ENCODE peak calls at places on chromosomes 1 and 21, in seven cellular contexts. X is NCI-H526 treated with DMSO at 0.1 percent for 48 hours; K is lung microvascular endothelial cell; L is activated naive CD4-positive, alpha-beta T cell treated with anti-CD3 and anti-CD28 coated beads, Interleukin-2, amount 50 U/mL, for 16 hours; T is PC-3; O is stimulated activated naive CD8-positive, alpha-beta T cell treated with anti-CD3 and anti-CD28 coated beads, Interleukin-15, Interleukin-2, amounts not matched to agents 100 U/mL and 50 U/mL, for 24 hours; R is kidney tubule cell. Q is an unnamed sample.

GRCh38 chr1:68460935-68461334 is 11.2 kb upstream of the RPE65 start:
- DNase-seq in O (no peak), X (no peak), L (no peak), K (no peak), T (no peak), R (no peak), Q (no peak)

GRCh38 chr21:28971171-28971570 is 21.5 kb downstream of the LTN1 start:
- DNase-seq in R (no peak), K (no peak), T (no peak), L (no peak), O (no peak), X (no peak), Q (no peak)

GRCh38 chr21:45460611-45461368 is 55.8 kb downstream of the COL18A1 start:
- DNase-seq in L (no peak), T (peak), X (no peak), K (no peak), R (peak), O (no peak), Q (no peak)

GRCh38 chr1:178969226-178969987 is 56.3 kb upstream of the FAM20B start:
- DNase-seq in K (no peak), L (no peak), O (no peak), X (no peak), T (no peak), R (no peak), Q (no peak)

GRCh38 chr1:231395051-231395995 is 26.8 kb downstream of the EGLN1 start:
- DNase-seq in K (peak), O (no peak), T (peak), X (no peak), L (no peak), R (peak), Q (no peak)

GRCh38 chr1:108199231-108199657 is 899 bp downstream of the SLC25A24 start:
- DNase-seq in O (no peak), K (peak), X (peak), L (no peak), T (peak), R (peak), Q (no peak)

GRCh38 chr1:74534241-74534640 is 21.8 kb upstream of the LRRC53 start:
- DNase-seq in X (no peak), R (no peak), T (peak), O (no peak), K (no peak), L (no peak), Q (no peak)

GRCh38 chr1:233512538-233512937 is 101.4 kb upstream of the KCNK1 start:
- DNase-seq in O (no peak), K (no peak), R (no peak), T (peak), X (no peak), L (no peak), Q (no peak)

GRCh38 chr1:86423473-86423872 is 498 bp upstream of the CLCA2 start:
- DNase-seq in O (no peak), L (no peak), T (no peak), K (no peak), X (no peak), R (no peak), Q (no peak)

GRCh38 chr1:205923663-205924435 is 19.4 kb downstream of the SLC26A9 start:
- DNase-seq in L (no peak), K (no peak), R (no peak), T (no peak), O (no peak), X (no peak), Q (no peak)

GRCh38 chr1:220410681-220411080 is 117.3 kb upstream of the MARK1 start:
- DNase-seq in X (no peak), L (no peak), T (peak), K (no peak), O (no peak), R (no peak), Q (peak)

GRCh38 chr1:65939636-65940035 is 146.9 kb downstream of the PDE4B start:
- DNase-seq in X (no peak), R (no peak), K (no peak), L (no peak), T (no peak), O (no peak), Q (no peak)

GRCh38 chr1:212699104-212699838 is 369 bp downstream of the BATF3 start:
- DNase-seq in T (peak), L (peak), X (no peak), K (peak), O (peak), R (peak), Q (peak)

GRCh38 chr21:38167345-38167744 is 89.4 kb upstream of the KCNJ15 start:
- DNase-seq in T (no peak), K (no peak), L (no peak), R (no peak), X (no peak), O (no peak), Q (no peak)

GRCh38 chr1:204503122-204503912 is 8.7 kb upstream of the PIK3C2B start:
- DNase-seq in R (peak), X (peak), O (no peak), L (no peak), K (peak), T (peak), Q (peak)

GRCh38 chr1:192552619-192553225 is 22.9 kb upstream of the RGS1 start:
- DNase-seq in X (no peak), R (no peak), K (no peak), L (no peak), T (no peak), O (no peak), Q (no peak)

GRCh38 chr1:208172389-208173140 is 71.6 kb downstream of the PLXNA2 start:
- DNase-seq in X (no peak), R (peak), O (no peak), T (peak), L (no peak), K (no peak), Q (no peak)

Q was measured in MM.1S.